ENCODE peak calls at places on chromosomes 5 and 9, in seven cellular contexts. One of them, this sample, is unnamed.

GRCh38 chr9:126320158-126320922 is 6.3 kb upstream of the MVB12B start:
- DNase-seq in IMR-90: no peak
- DNase-seq in mesendoderm: peak; percentile 11
- DNase-seq in stimulated activated naive CD8-positive, alpha-beta T cell treated with anti-CD3 and anti-CD28 coated beads, Interleukin-15, amount 100 ng/mL, for 72 hours: no peak
- DNase-seq in AG08395: no peak
- DNase-seq in EL: no peak
- DNase-seq in GDM1: no peak
- DNase-seq in this sample: no peak

GRCh38 chr5:167851416-167851815 is 440.0 kb upstream of the WWC1 start:
- DNase-seq in mesendoderm: no peak
- DNase-seq in GDM1: no peak
- DNase-seq in AG08395: no peak
- DNase-seq in EL: no peak
- DNase-seq in stimulated activated naive CD8-positive, alpha-beta T cell treated with anti-CD3 and anti-CD28 coated beads, Interleukin-15, amount 100 ng/mL, for 72 hours: no peak
- DNase-seq in IMR-90: no peak
- DNase-seq in this sample: no peak

GRCh38 chr9:74285075-74285474 is 212.1 kb upstream of the RORB start:
- DNase-seq in GDM1: no peak
- DNase-seq in stimulated activated naive CD8-positive, alpha-beta T cell treated with anti-CD3 and anti-CD28 coated beads, Interleukin-15, amount 100 ng/mL, for 72 hours: no peak
- DNase-seq in IMR-90: no peak
- DNase-seq in EL: no peak
- DNase-seq in mesendoderm: peak; percentile 8
- DNase-seq in AG08395: no peak
- DNase-seq in this sample: no peak

GRCh38 chr9:131984564-131984963 is 95.1 kb downstream of the MED27 start:
- DNase-seq in stimulated activated naive CD8-positive, alpha-beta T cell treated with anti-CD3 and anti-CD28 coated beads, Interleukin-15, amount 100 ng/mL, for 72 hours: no peak
- DNase-seq in mesendoderm: no peak
- DNase-seq in EL: no peak
- DNase-seq in IMR-90: peak; percentile 29
- DNase-seq in AG08395: no peak
- DNase-seq in GDM1: no peak
- DNase-seq in this sample: no peak

GRCh38 chr9:20353931-20354652 is 268.2 kb downstream of the MLLT3 start:
- DNase-seq in mesendoderm: no peak
- DNase-seq in AG08395: peak; percentile 34
- DNase-seq in stimulated activated naive CD8-positive, alpha-beta T cell treated with anti-CD3 and anti-CD28 coated beads, Interleukin-15, amount 100 ng/mL, for 72 hours: no peak
- DNase-seq in GDM1: no peak
- DNase-seq in EL: peak; percentile 72
- DNase-seq in IMR-90: peak; percentile 29
- DNase-seq in this sample: no peak

GRCh38 chr9:30967484-30967883 is 1417.0 kb upstream of the ACO1 start:
- DNase-seq in AG08395: no peak
- DNase-seq in stimulated activated naive CD8-positive, alpha-beta T cell treated with anti-CD3 and anti-CD28 coated beads, Interleukin-15, amount 100 ng/mL, for 72 hours: no peak
- DNase-seq in EL: no peak
- DNase-seq in mesendoderm: peak; percentile 31
- DNase-seq in IMR-90: no peak
- DNase-seq in GDM1: no peak
- DNase-seq in this sample: peak; percentile 52

GRCh38 chr9:127974002-127974768 is 6.6 kb downstream of the EEIG1 start:
- DNase-seq in AG08395: no peak
- DNase-seq in EL: no peak
- DNase-seq in IMR-90: no peak
- DNase-seq in mesendoderm: no peak
- DNase-seq in GDM1: no peak
- DNase-seq in stimulated activated naive CD8-positive, alpha-beta T cell treated with anti-CD3 and anti-CD28 coated beads, Interleukin-15, amount 100 ng/mL, for 72 hours: no peak
- DNase-seq in this sample: no peak

GRCh38 chr9:131255731-131256197 is 20.5 kb downstream of the FAM78A start:
- DNase-seq in stimulated activated naive CD8-positive, alpha-beta T cell treated with anti-CD3 and anti-CD28 coated beads, Interleukin-15, amount 100 ng/mL, for 72 hours: no peak
- DNase-seq in IMR-90: no peak
- DNase-seq in EL: no peak
- DNase-seq in mesendoderm: no peak
- DNase-seq in AG08395: no peak
- DNase-seq in GDM1: no peak
- DNase-seq in this sample: no peak

GRCh38 chr5:111478898-111479297 is 33.4 kb downstream of the STARD4 start:
- DNase-seq in IMR-90: no peak
- DNase-seq in EL: no peak
- DNase-seq in mesendoderm: no peak
- DNase-seq in GDM1: no peak
- DNase-seq in AG08395: no peak
- DNase-seq in stimulated activated naive CD8-positive, alpha-beta T cell treated with anti-CD3 and anti-CD28 coated beads, Interleukin-15, amount 100 ng/mL, for 72 hours: no peak
- DNase-seq in this sample: no peak

GRCh38 chr5:131265318-131265803 is 1.5 kb downstream of the CDC42SE2 start:
- DNase-seq in IMR-90: peak; percentile 38
- DNase-seq in stimulated activated naive CD8-positive, alpha-beta T cell treated with anti-CD3 and anti-CD28 coated beads, Interleukin-15, amount 100 ng/mL, for 72 hours: no peak
- DNase-seq in GDM1: peak; percentile 16
- DNase-seq in AG08395: no peak
- DNase-seq in mesendoderm: peak; percentile 18
- DNase-seq in EL: peak; percentile 44
- DNase-seq in this sample: peak; percentile 65

GRCh38 chr9:135410421-135410820 is 69.2 kb upstream of the PPP1R26 start:
- DNase-seq in AG08395: no peak
- DNase-seq in mesendoderm: no peak
- DNase-seq in GDM1: no peak
- DNase-seq in EL: no peak
- DNase-seq in IMR-90: no peak
- DNase-seq in stimulated activated naive CD8-positive, alpha-beta T cell treated with anti-CD3 and anti-CD28 coated beads, Interleukin-15, amount 100 ng/mL, for 72 hours: no peak
- DNase-seq in this sample: no peak

GRCh38 chr9:36828574-36829141 is 205.4 kb downstream of the PAX5 start:
- DNase-seq in GDM1: no peak
- DNase-seq in mesendoderm: no peak
- DNase-seq in AG08395: no peak
- DNase-seq in EL: no peak
- DNase-seq in IMR-90: no peak
- DNase-seq in stimulated activated naive CD8-positive, alpha-beta T cell treated with anti-CD3 and anti-CD28 coated beads, Interleukin-15, amount 100 ng/mL, for 72 hours: no peak
- DNase-seq in this sample: no peak

GRCh38 chr5:127582723-127583370 is 65.4 kb downstream of the PRRC1 start:
- DNase-seq in IMR-90: no peak
- DNase-seq in GDM1: no peak
- DNase-seq in EL: no peak
- DNase-seq in mesendoderm: no peak
- DNase-seq in stimulated activated naive CD8-positive, alpha-beta T cell treated with anti-CD3 and anti-CD28 coated beads, Interleukin-15, amount 100 ng/mL, for 72 hours: no peak
- DNase-seq in AG08395: no peak
- DNase-seq in this sample: no peak

GRCh38 chr5:111135946-111136345 is 43.8 kb downstream of the WDR36 start:
- DNase-seq in IMR-90: peak; percentile 53
- DNase-seq in stimulated activated naive CD8-positive, alpha-beta T cell treated with anti-CD3 and anti-CD28 coated beads, Interleukin-15, amount 100 ng/mL, for 72 hours: no peak
- DNase-seq in GDM1: no peak
- DNase-seq in AG08395: peak; percentile 54
- DNase-seq in mesendoderm: no peak
- DNase-seq in EL: peak; percentile 66
- DNase-seq in this sample: peak; percentile 57

GRCh38 chr5:111227226-111227782 is 3.1 kb downstream of the CAMK4 start:
- DNase-seq in EL: no peak
- DNase-seq in mesendoderm: no peak
- DNase-seq in stimulated activated naive CD8-positive, alpha-beta T cell treated with anti-CD3 and anti-CD28 coated beads, Interleukin-15, amount 100 ng/mL, for 72 hours: no peak
- DNase-seq in GDM1: no peak
- DNase-seq in AG08395: no peak
- DNase-seq in IMR-90: no peak
- DNase-seq in this sample: no peak

GRCh38 chr9:13755551-13755950 is 476.1 kb upstream of the MPDZ start:
- DNase-seq in AG08395: no peak
- DNase-seq in IMR-90: no peak
- DNase-seq in mesendoderm: no peak
- DNase-seq in GDM1: no peak
- DNase-seq in EL: no peak
- DNase-seq in stimulated activated naive CD8-positive, alpha-beta T cell treated with anti-CD3 and anti-CD28 coated beads, Interleukin-15, amount 100 ng/mL, for 72 hours: no peak
- DNase-seq in this sample: no peak

GRCh38 chr9:131960805-131961495 is 118.7 kb downstream of the MED27 start:
- DNase-seq in IMR-90: no peak
- DNase-seq in stimulated activated naive CD8-positive, alpha-beta T cell treated with anti-CD3 and anti-CD28 coated beads, Interleukin-15, amount 100 ng/mL, for 72 hours: no peak
- DNase-seq in GDM1: no peak
- DNase-seq in mesendoderm: no peak
- DNase-seq in EL: no peak
- DNase-seq in AG08395: no peak
- DNase-seq in this sample: peak; percentile 18

GRCh38 chr5:64384761-64385160 is 121.1 kb upstream of the RGS7BP start:
- DNase-seq in EL: peak; percentile 38
- DNase-seq in stimulated activated naive CD8-positive, alpha-beta T cell treated with anti-CD3 and anti-CD28 coated beads, Interleukin-15, amount 100 ng/mL, for 72 hours: no peak
- DNase-seq in AG08395: no peak
- DNase-seq in mesendoderm: peak; percentile 40
- DNase-seq in IMR-90: no peak
- DNase-seq in GDM1: no peak
- DNase-seq in this sample: peak; percentile 30

GRCh38 chr5:22242532-22242931 is 610.6 kb downstream of the CDH12 start:
- DNase-seq in stimulated activated naive CD8-positive, alpha-beta T cell treated with anti-CD3 and anti-CD28 coated beads, Interleukin-15, amount 100 ng/mL, for 72 hours: no peak
- DNase-seq in GDM1: no peak
- DNase-seq in mesendoderm: peak; percentile 58
- DNase-seq in AG08395: no peak
- DNase-seq in EL: no peak
- DNase-seq in IMR-90: no peak
- DNase-seq in this sample: no peak

GRCh38 chr5:159855476-159856157 is 60.7 kb upstream of the ADRA1B start:
- DNase-seq in AG08395: no peak
- DNase-seq in EL: no peak
- DNase-seq in GDM1: no peak
- DNase-seq in IMR-90: peak; percentile 15
- DNase-seq in stimulated activated naive CD8-positive, alpha-beta T cell treated with anti-CD3 and anti-CD28 coated beads, Interleukin-15, amount 100 ng/mL, for 72 hours: no peak
- DNase-seq in mesendoderm: no peak
- DNase-seq in this sample: no peak

GRCh38 chr5:140223567-140223966 is 48.6 kb downstream of the CYSTM1 start:
- DNase-seq in AG08395: no peak
- DNase-seq in stimulated activated naive CD8-positive, alpha-beta T cell treated with anti-CD3 and anti-CD28 coated beads, Interleukin-15, amount 100 ng/mL, for 72 hours: no peak
- DNase-seq in IMR-90: no peak
- DNase-seq in mesendoderm: no peak
- DNase-seq in EL: no peak
- DNase-seq in GDM1: no peak
- DNase-seq in this sample: no peak

GRCh38 chr9:117783828-117784227 is 79.6 kb downstream of the TLR4 start:
- DNase-seq in stimulated activated naive CD8-positive, alpha-beta T cell treated with anti-CD3 and anti-CD28 coated beads, Interleukin-15, amount 100 ng/mL, for 72 hours: peak; percentile 7
- DNase-seq in AG08395: no peak
- DNase-seq in IMR-90: no peak
- DNase-seq in GDM1: peak; percentile 16
- DNase-seq in mesendoderm: no peak
- DNase-seq in EL: no peak
- DNase-seq in this sample: no peak

GRCh38 chr9:72352911-72353388 is 12.1 kb downstream of the ZFAND5 start:
- DNase-seq in IMR-90: peak; percentile 42
- DNase-seq in AG08395: no peak
- DNase-seq in mesendoderm: no peak
- DNase-seq in GDM1: no peak
- DNase-seq in EL: peak; percentile 50
- DNase-seq in stimulated activated naive CD8-positive, alpha-beta T cell treated with anti-CD3 and anti-CD28 coated beads, Interleukin-15, amount 100 ng/mL, for 72 hours: no peak
- DNase-seq in this sample: no peak

GRCh38 chr9:3074247-3074646 is 230.4 kb upstream of the PUM3 start:
- DNase-seq in AG08395: no peak
- DNase-seq in mesendoderm: no peak
- DNase-seq in stimulated activated naive CD8-positive, alpha-beta T cell treated with anti-CD3 and anti-CD28 coated beads, Interleukin-15, amount 100 ng/mL, for 72 hours: no peak
- DNase-seq in GDM1: no peak
- DNase-seq in EL: peak; percentile 15
- DNase-seq in IMR-90: no peak
- DNase-seq in this sample: no peak

GRCh38 chr9:134860510-134860909 is 20.1 kb upstream of the FCN2 start:
- DNase-seq in stimulated activated naive CD8-positive, alpha-beta T cell treated with anti-CD3 and anti-CD28 coated beads, Interleukin-15, amount 100 ng/mL, for 72 hours: no peak
- DNase-seq in mesendoderm: no peak
- DNase-seq in GDM1: no peak
- DNase-seq in EL: no peak
- DNase-seq in AG08395: no peak
- DNase-seq in IMR-90: no peak
- DNase-seq in this sample: no peak

GRCh38 chr5:127758884-127759283 is 55.7 kb downstream of the CCDC192 start:
- DNase-seq in mesendoderm: peak; percentile 88
- DNase-seq in EL: no peak
- DNase-seq in AG08395: peak; percentile 3
- DNase-seq in IMR-90: no peak
- DNase-seq in stimulated activated naive CD8-positive, alpha-beta T cell treated with anti-CD3 and anti-CD28 coated beads, Interleukin-15, amount 100 ng/mL, for 72 hours: no peak
- DNase-seq in GDM1: no peak
- DNase-seq in this sample: no peak

GRCh38 chr5:178282391-178282790 is 49.8 kb upstream of the PHYKPL start:
- DNase-seq in stimulated activated naive CD8-positive, alpha-beta T cell treated with anti-CD3 and anti-CD28 coated beads, Interleukin-15, amount 100 ng/mL, for 72 hours: no peak
- DNase-seq in EL: no peak
- DNase-seq in IMR-90: no peak
- DNase-seq in AG08395: no peak
- DNase-seq in mesendoderm: no peak
- DNase-seq in GDM1: no peak
- DNase-seq in this sample: no peak

GRCh38 chr5:146048994-146049703 is 56.2 kb downstream of the PLAC8L1 start:
- DNase-seq in EL: peak; percentile 76
- DNase-seq in GDM1: peak; percentile 25
- DNase-seq in AG08395: peak; percentile 88
- DNase-seq in IMR-90: peak; percentile 84
- DNase-seq in mesendoderm: peak; percentile 78
- DNase-seq in stimulated activated naive CD8-positive, alpha-beta T cell treated with anti-CD3 and anti-CD28 coated beads, Interleukin-15, amount 100 ng/mL, for 72 hours: no peak
- DNase-seq in this sample: peak; percentile 63

GRCh38 chr9:84554069-84554659 is 115.4 kb upstream of the NTRK2 start:
- DNase-seq in stimulated activated naive CD8-positive, alpha-beta T cell treated with anti-CD3 and anti-CD28 coated beads, Interleukin-15, amount 100 ng/mL, for 72 hours: no peak
- DNase-seq in EL: no peak
- DNase-seq in mesendoderm: peak; percentile 75
- DNase-seq in AG08395: no peak
- DNase-seq in IMR-90: no peak
- DNase-seq in GDM1: no peak
- DNase-seq in this sample: no peak

GRCh38 chr5:6365977-6366590 is 12.3 kb downstream of the MED10 start:
- DNase-seq in IMR-90: no peak
- DNase-seq in stimulated activated naive CD8-positive, alpha-beta T cell treated with anti-CD3 and anti-CD28 coated beads, Interleukin-15, amount 100 ng/mL, for 72 hours: no peak
- DNase-seq in AG08395: peak; percentile 18
- DNase-seq in mesendoderm: no peak
- DNase-seq in EL: no peak
- DNase-seq in GDM1: peak; percentile 48
- DNase-seq in this sample: no peak